ENCODE peak calls at places on chromosomes 1 and 21, in five cellular contexts. E is Kasumi-1; Z is activated CD4-positive, alpha-beta T cell treated with anti-CD3 and anti-CD28 coated beads for 1 hour; W is amniotic stem cell; F is HEK293T. J is an unnamed sample.

GRCh38 chr1:79079770-79080169 is 73.2 kb upstream of the ADGRL4 start:
- DNase-seq in E (peak; percentile 40), Z (no peak), W (peak; percentile 57), F (peak; percentile 22), J (no peak)

GRCh38 chr1:8693092-8693491 is 124.3 kb downstream of the RERE start:
- DNase-seq in E (no peak), Z (no peak), W (no peak), F (no peak), J (no peak)

GRCh38 chr1:228037401-228038386 is 30.9 kb downstream of the WNT3A start:
- DNase-seq in E (no peak), Z (no peak), W (no peak), F (peak; percentile 4), J (no peak)

GRCh38 chr1:25064465-25065238 is 134.6 kb upstream of the RUNX3 start:
- DNase-seq in E (no peak), Z (no peak), W (no peak), F (no peak), J (no peak)

GRCh38 chr1:206856674-206857464 is 8.6 kb upstream of the IL20 start:
- DNase-seq in E (no peak), Z (no peak), W (no peak), F (peak; percentile 45), J (no peak)

GRCh38 chr1:201645956-201646355 is 107.0 kb downstream of the NAV1 start:
- DNase-seq in E (peak; percentile 13), Z (no peak), W (no peak), F (no peak), J (peak; percentile 4)

GRCh38 chr21:35075546-35075945 is 26.4 kb upstream of the RUNX1 start:
- DNase-seq in E (no peak), Z (no peak), W (no peak), F (no peak), J (no peak)

GRCh38 chr1:211517006-211517405 is 25.0 kb upstream of the RD3 start:
- DNase-seq in E (no peak), Z (no peak), W (no peak), F (no peak), J (no peak)

GRCh38 chr1:153646672-153647374 is 11.7 kb upstream of the SNAPIN start:
- DNase-seq in E (no peak), Z (no peak), W (no peak), F (no peak), J (no peak)

GRCh38 chr1:114828251-114828650 is 26.4 kb upstream of the SYCP1 start:
- DNase-seq in E (no peak), Z (no peak), W (no peak), F (no peak), J (no peak)

GRCh38 chr1:209653915-209654351 is 1.7 kb upstream of the LAMB3 start:
- DNase-seq in E (no peak), Z (no peak), W (no peak), F (no peak), J (no peak)

GRCh38 chr1:34924759-34925555 is 4.5 kb downstream of the DLGAP3 start:
- DNase-seq in E (peak; percentile 66), Z (no peak), W (peak; percentile 31), F (peak; percentile 87), J (peak; percentile 73)

GRCh38 chr1:217534566-217534965 is 96.3 kb downstream of the GPATCH2 start:
- DNase-seq in E (no peak), Z (no peak), W (no peak), F (no peak), J (no peak)

GRCh38 chr1:246450485-246451251 is 56.4 kb downstream of the SMYD3 start:
- DNase-seq in E (peak; percentile 74), Z (no peak), W (no peak), F (peak; percentile 9), J (no peak)

GRCh38 chr1:34786521-34787325 is 5.7 kb downstream of the GJB3 start:
- DNase-seq in E (peak; percentile 81), Z (peak; percentile 33), W (peak; percentile 35), F (peak; percentile 80), J (peak; percentile 77)

GRCh38 chr21:35428489-35428888 is 379.4 kb upstream of the RUNX1 start:
- DNase-seq in E (peak; percentile 37), Z (peak; percentile 17), W (no peak), F (no peak), J (peak; percentile 54)

GRCh38 chr1:70361727-70362413 is 7.3 kb upstream of the ANKRD13C start:
- DNase-seq in E (no peak), Z (no peak), W (no peak), F (no peak), J (no peak)

GRCh38 chr1:154869351-154870116 is 547 bp downstream of the KCNN3 start:
- DNase-seq in E (no peak), Z (no peak), W (no peak), F (no peak), J (peak; percentile 72)

GRCh38 chr21:42674351-42674940 is 21.0 kb downstream of the PDE9A start:
- DNase-seq in E (peak; percentile 79), Z (no peak), W (no peak), F (peak; percentile 56), J (peak; percentile 78)

GRCh38 chr1:162065016-162065415 is 4.5 kb upstream of the NOS1AP start:
- DNase-seq in E (no peak), Z (no peak), W (no peak), F (no peak), J (no peak)

GRCh38 chr21:17798796-17799195 is 20.4 kb downstream of the C21orf91 start:
- DNase-seq in E (no peak), Z (no peak), W (no peak), F (no peak), J (no peak)

GRCh38 chr1:218665216-218665615 is 320.1 kb downstream of the TGFB2 start:
- DNase-seq in E (no peak), Z (no peak), W (no peak), F (no peak), J (peak; percentile 66)

GRCh38 chr1:173888749-173889148 is 20.6 kb downstream of the ZBTB37 start:
- DNase-seq in E (no peak), Z (no peak), W (no peak), F (no peak), J (no peak)

GRCh38 chr1:203607169-203607873 is 19.3 kb upstream of the ATP2B4 start:
- DNase-seq in E (peak; percentile 45), Z (peak; percentile 44), W (peak; percentile 75), F (no peak), J (peak; percentile 68)

GRCh38 chr1:19072285-19072981 is 116.0 kb upstream of the IFFO2 start:
- DNase-seq in E (no peak), Z (no peak), W (no peak), F (no peak), J (peak; percentile 39)

GRCh38 chr1:64664287-64664686 is 80.6 kb upstream of the RAVER2 start:
- DNase-seq in E (no peak), Z (no peak), W (no peak), F (no peak), J (no peak)

GRCh38 chr1:54764132-54764921 is at the start of gene PARS2:
- DNase-seq in E (peak; percentile 100), Z (peak; percentile 91), W (peak; percentile 99), F (peak; percentile 100), J (peak; percentile 97)